ENCODE peak calls at places on chromosomes 3 and 15, in nine cellular contexts. Y is D721Med; P is cardiac fibroblast; A is activated T-cell treated with anti-CD3 and anti-CD28 coated beads, Interleukin-2, amount 50 U/mL, for 4 hours; Q is stimulated activated CD8-positive, alpha-beta memory T cell treated with anti-CD3 and anti-CD28 coated beads, Interleukin-2, amount 100 ng/mL, for 48 hours; M is non-pigmented ciliary epithelial cell; V is dermis microvascular lymphatic vessel endothelial cell; W is GM04504; I is globus pallidus. X is an unnamed sample.

GRCh38 chr3:11567516-11568467 is 75.9 kb downstream of the VGLL4 start:
- DNase-seq in Y (no peak), P (peak), A (no peak), Q (no peak), M (peak), V (no peak), W (peak), I (no peak), X (peak)

GRCh38 chr3:157104928-157105652 is 54.9 kb downstream of the CCNL1 start:
- DNase-seq in Y (no peak), P (no peak), A (no peak), Q (no peak), M (no peak), V (no peak), W (no peak), I (no peak), X (no peak)

GRCh38 chr15:70442211-70442610 is 321.1 kb downstream of the UACA start:
- DNase-seq in Y (no peak), P (no peak), A (no peak), Q (no peak), M (no peak), V (no peak), W (no peak), I (no peak), X (no peak)

GRCh38 chr15:71463156-71463555 is 347.2 kb upstream of the NR2E3 start:
- DNase-seq in Y (no peak), P (no peak), A (no peak), Q (no peak), M (no peak), V (no peak), W (no peak), I (no peak), X (no peak)

GRCh38 chr15:36643551-36643950 is 64.1 kb downstream of the CDIN1 start:
- DNase-seq in Y (no peak), P (no peak), A (no peak), Q (no peak), M (peak), V (no peak), W (no peak), I (no peak), X (no peak)

GRCh38 chr3:32203854-32204253 is 34.6 kb upstream of the CMTM8 start:
- DNase-seq in Y (no peak), P (peak), A (no peak), Q (no peak), M (no peak), V (no peak), W (no peak), I (no peak), X (peak)

GRCh38 chr3:184354121-184354728 is 7.2 kb downstream of the CLCN2 start:
- DNase-seq in Y (peak), P (peak), A (peak), Q (peak), M (no peak), V (no peak), W (no peak), I (no peak), X (peak)

GRCh38 chr3:8996681-8997121 is 33.4 kb upstream of the RAD18 start:
- DNase-seq in Y (no peak), P (peak), A (no peak), Q (no peak), M (no peak), V (no peak), W (peak), I (peak), X (peak)

GRCh38 chr3:186099178-186099577 is 9.7 kb downstream of the ETV5 start:
- DNase-seq in Y (no peak), P (peak), A (no peak), Q (no peak), M (peak), V (no peak), W (peak), I (no peak), X (peak)

GRCh38 chr15:99014803-99015676 is 7.4 kb upstream of the PGPEP1L start:
- DNase-seq in Y (no peak), P (peak), A (peak), Q (peak), M (no peak), V (no peak), W (no peak), I (no peak), X (peak)

GRCh38 chr15:78714890-78715289 is 73.9 kb upstream of the CHRNB4 start:
- DNase-seq in Y (no peak), P (no peak), A (no peak), Q (no peak), M (no peak), V (no peak), W (no peak), I (no peak), X (no peak)

GRCh38 chr15:93359037-93359779 is 270.2 kb upstream of the RGMA start:
- DNase-seq in Y (no peak), P (no peak), A (no peak), Q (no peak), M (no peak), V (no peak), W (no peak), I (no peak), X (no peak)

GRCh38 chr3:171976526-171976925 is 62.9 kb upstream of the FNDC3B start:
- DNase-seq in Y (no peak), P (peak), A (no peak), Q (no peak), M (no peak), V (no peak), W (peak), I (no peak), X (peak)

GRCh38 chr3:141093971-141094401 is 42.8 kb downstream of the SPSB4 start:
- DNase-seq in Y (no peak), P (peak), A (no peak), Q (no peak), M (no peak), V (peak), W (no peak), I (no peak), X (no peak)

GRCh38 chr15:61653110-61653509 is 407.1 kb downstream of the VPS13C start:
- DNase-seq in Y (no peak), P (no peak), A (no peak), Q (no peak), M (no peak), V (no peak), W (no peak), I (no peak), X (no peak)

GRCh38 chr15:63191895-63192603 is 2.6 kb downstream of the RAB8B start:
- DNase-seq in Y (no peak), P (peak), A (peak), Q (peak), M (no peak), V (no peak), W (no peak), I (no peak), X (no peak)

GRCh38 chr15:85044894-85045293 is 63.2 kb downstream of the PDE8A start:
- DNase-seq in Y (no peak), P (no peak), A (no peak), Q (no peak), M (no peak), V (no peak), W (no peak), I (no peak), X (no peak)

GRCh38 chr3:124559650-124560405 is 170.4 kb upstream of the UMPS start:
- DNase-seq in Y (peak), P (peak), A (peak), Q (peak), M (peak), V (peak), W (peak), I (peak), X (peak)

GRCh38 chr3:63910873-63911272 is 1.3 kb downstream of the SCAANT1 start:
- DNase-seq in Y (no peak), P (no peak), A (no peak), Q (no peak), M (no peak), V (no peak), W (no peak), I (no peak), X (peak)

GRCh38 chr3:195040773-195041520 is 230.0 kb downstream of the XXYLT1 start:
- DNase-seq in Y (no peak), P (no peak), A (no peak), Q (no peak), M (no peak), V (no peak), W (no peak), I (no peak), X (no peak)

GRCh38 chr15:81189583-81190283 is 6.9 kb upstream of the IL16 start:
- DNase-seq in Y (no peak), P (peak), A (no peak), Q (no peak), M (peak), V (no peak), W (peak), I (no peak), X (no peak)

GRCh38 chr3:107992976-107993684 is 97.7 kb downstream of the CD47 start:
- DNase-seq in Y (no peak), P (peak), A (no peak), Q (no peak), M (no peak), V (no peak), W (no peak), I (no peak), X (no peak)

GRCh38 chr15:31587583-31587982 is 260.9 kb downstream of the KLF13 start:
- DNase-seq in Y (no peak), P (no peak), A (no peak), Q (no peak), M (no peak), V (no peak), W (no peak), I (no peak), X (no peak)

GRCh38 chr15:43266834-43267233 is at the start of gene TGM5:
- DNase-seq in Y (no peak), P (no peak), A (no peak), Q (no peak), M (no peak), V (no peak), W (no peak), I (no peak), X (no peak)

GRCh38 chr3:81922404-81922803 is 161.0 kb upstream of the GBE1 start:
- DNase-seq in Y (no peak), P (no peak), A (no peak), Q (no peak), M (no peak), V (no peak), W (no peak), I (no peak), X (no peak)

GRCh38 chr15:39920510-39921273 is 626 bp upstream of the GPR176 start:
- DNase-seq in Y (peak), P (peak), A (peak), Q (peak), M (no peak), V (no peak), W (peak), I (peak), X (peak)

GRCh38 chr3:98390366-98390765 is at the start of gene OR5K3:
- DNase-seq in Y (no peak), P (no peak), A (no peak), Q (no peak), M (no peak), V (no peak), W (no peak), I (no peak), X (no peak)

GRCh38 chr3:99537416-99537815 is 101.0 kb upstream of the COL8A1 start:
- DNase-seq in Y (no peak), P (no peak), A (no peak), Q (no peak), M (no peak), V (no peak), W (no peak), I (no peak), X (no peak)

GRCh38 chr3:66411436-66411835 is 89.4 kb downstream of the LRIG1 start:
- DNase-seq in Y (no peak), P (peak), A (no peak), Q (no peak), M (no peak), V (no peak), W (no peak), I (no peak), X (no peak)

GRCh38 chr3:193637831-193638230 is 44.8 kb downstream of the OPA1 start:
- DNase-seq in Y (no peak), P (peak), A (no peak), Q (no peak), M (no peak), V (no peak), W (no peak), I (no peak), X (no peak)

GRCh38 chr3:177459397-177459796 is 262.1 kb upstream of the TBL1XR1 start:
- DNase-seq in Y (no peak), P (peak), A (no peak), Q (no peak), M (peak), V (peak), W (no peak), I (no peak), X (no peak)

GRCh38 chr3:57556459-57557087 is 499 bp downstream of the PDE12 start:
- DNase-seq in Y (peak), P (peak), A (peak), Q (peak), M (no peak), V (no peak), W (no peak), I (no peak), X (no peak)

GRCh38 chr3:115855911-115856310 is 232.6 kb downstream of the GAP43 start:
- DNase-seq in Y (no peak), P (peak), A (no peak), Q (no peak), M (no peak), V (no peak), W (no peak), I (no peak), X (no peak)

GRCh38 chr15:62753518-62754221 is 288.9 kb upstream of the TPM1 start:
- DNase-seq in Y (no peak), P (no peak), A (no peak), Q (no peak), M (no peak), V (no peak), W (no peak), I (no peak), X (no peak)

GRCh38 chr15:45136378-45136764 is 6.6 kb downstream of the DUOX1 start:
- DNase-seq in Y (no peak), P (no peak), A (no peak), Q (no peak), M (no peak), V (no peak), W (no peak), I (no peak), X (no peak)